ENCODE peak calls at places on chromosomes 7 and 10, in six cellular contexts. M is suprapubic skin; R is dorsolateral prefrontal cortex; U is naive thymus-derived CD8-positive, alpha-beta T cell; G is left ventricle myocardium inferior; D is RCC 7860. Y is an unnamed sample.

GRCh38 chr7:117458977-117459583 is 20.7 kb upstream of the CFTR start:
- DNase-seq in U (no peak), D (peak; percentile 51), M (no peak), R (no peak), G (no peak), Y (no peak)

GRCh38 chr7:150337179-150337578 is 4.2 kb downstream of the RARRES2 start:
- DNase-seq in M (no peak), D (no peak), U (no peak), R (no peak), G (no peak), Y (no peak)

GRCh38 chr10:37854606-37855005 is 2.8 kb downstream of the ZNF248 start:
- DNase-seq in D (no peak), U (no peak), G (no peak), M (no peak), R (no peak), Y (no peak)

GRCh38 chr7:87784424-87784823 is 91.7 kb downstream of the SLC25A40 start:
- DNase-seq in G (no peak), D (no peak), M (no peak), U (no peak), R (no peak), Y (no peak)

GRCh38 chr10:121379025-121379424 is 219.2 kb downstream of the FGFR2 start:
- DNase-seq in D (no peak), R (no peak), G (no peak), U (no peak), M (no peak), Y (no peak)

GRCh38 chr7:102273749-102274712 is 12.6 kb upstream of the SH2B2 start:
- DNase-seq in M (no peak), R (no peak), U (no peak), D (peak; percentile 80), G (no peak), Y (no peak)

GRCh38 chr10:43682956-43683355 is 34.3 kb upstream of the ZNF32 start:
- DNase-seq in G (no peak), R (no peak), U (no peak), D (no peak), M (no peak), Y (no peak)

GRCh38 chr10:85916192-85916747 is 450.3 kb downstream of the GRID1 start:
- DNase-seq in R (no peak), M (no peak), D (no peak), U (no peak), G (no peak), Y (no peak)

GRCh38 chr10:58820862-58821559 is 308.3 kb downstream of the BICC1 start:
- DNase-seq in M (no peak), D (no peak), R (no peak), G (no peak), U (no peak), Y (no peak)

GRCh38 chr10:88949912-88950664 is 2.5 kb downstream of the ACTA2 start:
- DNase-seq in U (no peak), R (no peak), M (no peak), G (no peak), D (no peak), Y (no peak)

GRCh38 chr10:26557641-26558014 is 119.5 kb downstream of the APBB1IP start:
- DNase-seq in R (no peak), G (no peak), M (no peak), U (no peak), D (no peak), Y (no peak)

GRCh38 chr10:125811251-125811650 is 11.8 kb downstream of the UROS start:
- DNase-seq in D (no peak), R (no peak), U (no peak), G (no peak), M (no peak), Y (no peak)

GRCh38 chr10:90847436-90847835 is 10.4 kb downstream of the HTR7 start:
- DNase-seq in M (no peak), R (no peak), G (no peak), U (no peak), D (no peak), Y (no peak)

GRCh38 chr10:103661198-103661950 is 167.9 kb downstream of the NEURL1 start:
- DNase-seq in M (peak; percentile 95), D (peak; percentile 23), R (no peak), U (peak; percentile 47), G (peak; percentile 84), Y (peak; percentile 38)

GRCh38 chr10:88455831-88456230 is 127.3 kb downstream of the RNLS start:
- DNase-seq in R (no peak), U (no peak), M (no peak), D (no peak), G (no peak), Y (no peak)

GRCh38 chr7:144437370-144438191 is 34.1 kb upstream of the NOBOX start:
- DNase-seq in M (no peak), U (no peak), G (no peak), R (peak; percentile 49), D (peak; percentile 60), Y (peak; percentile 3)

GRCh38 chr7:44331682-44332081 is 6.3 kb upstream of the CAMK2B start:
- DNase-seq in M (no peak), R (no peak), U (no peak), G (no peak), D (no peak), Y (no peak)

GRCh38 chr10:3467052-3467906 is 294.7 kb upstream of the PITRM1 start:
- DNase-seq in M (peak; percentile 95), D (peak; percentile 93), R (peak; percentile 49), G (peak; percentile 82), U (no peak), Y (no peak)

GRCh38 chr10:87861566-87861952 is 1.8 kb downstream of the KLLN start:
- DNase-seq in R (peak; percentile 62), M (peak; percentile 90), D (peak; percentile 49), U (no peak), G (peak; percentile 85), Y (no peak)

GRCh38 chr7:107355616-107356015 is 114.2 kb upstream of the GPR22 start:
- DNase-seq in D (no peak), U (no peak), M (no peak), R (no peak), G (no peak), Y (no peak)

GRCh38 chr10:5434017-5434753 is 21.8 kb downstream of the NET1 start:
- DNase-seq in D (peak; percentile 38), R (no peak), G (no peak), U (no peak), M (no peak), Y (peak; percentile 25)

GRCh38 chr7:145082366-145083240 is 246.8 kb upstream of the TPK1 start:
- DNase-seq in R (no peak), M (no peak), D (no peak), U (no peak), G (no peak), Y (no peak)

GRCh38 chr10:24349379-24350110 is 140.6 kb downstream of the KIAA1217 start:
- DNase-seq in R (no peak), G (no peak), D (no peak), U (no peak), M (no peak), Y (no peak)

GRCh38 chr10:104049497-104050250 is 36.0 kb downstream of the COL17A1 start:
- DNase-seq in D (peak; percentile 87), M (no peak), R (no peak), G (no peak), U (no peak), Y (no peak)

GRCh38 chr7:105760549-105761447 is 115.6 kb downstream of the ATXN7L1 start:
- DNase-seq in U (peak; percentile 7), R (no peak), M (no peak), G (no peak), D (no peak), Y (no peak)

GRCh38 chr7:89728550-89728949 is 425.7 kb upstream of the STEAP1 start:
- DNase-seq in M (no peak), G (no peak), U (no peak), D (no peak), R (no peak), Y (no peak)

GRCh38 chr7:98641646-98642489 is 24.8 kb downstream of the NPTX2 start:
- DNase-seq in M (no peak), U (no peak), R (no peak), D (no peak), G (no peak), Y (peak; percentile 84)

GRCh38 chr7:100694196-100694745 is at the start of gene GIGYF1:
- DNase-seq in R (no peak), M (no peak), D (peak; percentile 36), G (peak; percentile 81), U (peak; percentile 69), Y (peak; percentile 86)

GRCh38 chr10:113138937-113139585 is 189.0 kb downstream of the TCF7L2 start:
- DNase-seq in R (no peak), M (no peak), G (no peak), U (no peak), D (no peak), Y (no peak)

GRCh38 chr7:26441640-26442277 is 150.1 kb downstream of the SNX10 start:
- DNase-seq in G (no peak), M (no peak), D (no peak), R (no peak), U (no peak), Y (no peak)

GRCh38 chr10:60387531-60387930 is 2.1 kb downstream of the ANK3 start:
- DNase-seq in R (no peak), G (no peak), U (no peak), M (no peak), D (no peak), Y (no peak)

GRCh38 chr7:43664681-43665080 is 64.6 kb downstream of the COA1 start:
- DNase-seq in R (no peak), D (no peak), M (no peak), G (no peak), U (no peak), Y (no peak)

Y was measured in germinal center.